ENCODE peak calls at places on chromosome 7, in six cellular contexts. Y, A, S, Z, P and N are unnamed samples.

GRCh38 chr7:99224263-99224947 is 16.5 kb upstream of the KPNA7 start:
- DNase-seq in A (peak), Y (peak), P (no peak), Z (no peak), S (no peak), N (no peak)

GRCh38 chr7:93142127-93142526 is 6.1 kb downstream of the SAMD9L start:
- DNase-seq in P (no peak), Z (no peak), Y (no peak), A (no peak), S (no peak), N (no peak)

GRCh38 chr7:149621776-149622175 is 124.2 kb upstream of the ZNF746 start:
- DNase-seq in P (no peak), Y (peak), Z (no peak), S (no peak), A (no peak), N (peak)

GRCh38 chr7:113320419-113320818 is 202.1 kb upstream of the SMIM30 start:
- DNase-seq in Z (no peak), P (no peak), A (no peak), S (no peak), Y (no peak), N (no peak)

GRCh38 chr7:30596043-30596641 is 1.5 kb downstream of the GARS1 start:
- DNase-seq in Z (no peak), P (no peak), Y (peak), S (no peak), A (no peak), N (peak)

GRCh38 chr7:518630-519428 is 817 bp downstream of the PDGFA start:
- DNase-seq in S (peak), Y (peak), Z (peak), P (peak), A (no peak), N (peak)

GRCh38 chr7:57868771-57869483 is 418.9 kb downstream of the ZNF716 start:
- DNase-seq in S (no peak), Y (no peak), Z (no peak), A (no peak), P (no peak), N (no peak)

GRCh38 chr7:98034044-98035035 is 44.3 kb upstream of the OCM2 start:
- DNase-seq in A (no peak), S (peak), Y (no peak), Z (no peak), P (peak), N (no peak)

GRCh38 chr7:9031386-9031785 is 598.0 kb downstream of the NXPH1 start:
- DNase-seq in Z (no peak), S (no peak), Y (no peak), A (no peak), P (no peak), N (no peak)

GRCh38 chr7:74272305-74273038 is 16.7 kb upstream of the CLIP2 start:
- DNase-seq in S (no peak), P (no peak), A (no peak), Z (no peak), Y (peak), N (no peak)

GRCh38 chr7:87151701-87152111 is 547 bp upstream of the DMTF1 start:
- DNase-seq in S (no peak), Y (no peak), Z (no peak), P (no peak), A (no peak), N (no peak)

GRCh38 chr7:141074162-141074989 is 512 bp downstream of the TMEM178B start:
- DNase-seq in P (peak), Y (peak), Z (peak), A (no peak), S (peak), N (no peak)

GRCh38 chr7:105887569-105888199 is 11.3 kb upstream of the ATXN7L1 start:
- DNase-seq in Z (no peak), P (no peak), A (no peak), Y (no peak), S (no peak), N (no peak)

GRCh38 chr7:98285132-98286092 is 3.9 kb downstream of the BRI3 start:
- DNase-seq in Z (no peak), A (no peak), P (no peak), S (no peak), Y (no peak), N (no peak)

GRCh38 chr7:145293120-145293792 is 457.4 kb upstream of the TPK1 start:
- DNase-seq in A (no peak), S (no peak), P (no peak), Z (no peak), Y (no peak), N (no peak)

GRCh38 chr7:29400435-29400834 is 163.2 kb upstream of the PRR15 start:
- DNase-seq in P (no peak), Z (no peak), A (no peak), S (no peak), Y (peak), N (no peak)

GRCh38 chr7:66558660-66559465 is 69.8 kb upstream of the KCTD7 start:
- DNase-seq in P (no peak), A (no peak), Y (no peak), Z (no peak), S (peak), N (no peak)

GRCh38 chr7:25823571-25823970 is 328.4 kb upstream of the NFE2L3 start:
- DNase-seq in S (no peak), Y (no peak), A (no peak), P (no peak), Z (no peak), N (no peak)

GRCh38 chr7:157482517-157483120 is 145.8 kb downstream of the DNAJB6 start:
- DNase-seq in Z (no peak), S (no peak), A (no peak), Y (peak), P (no peak), N (no peak)

GRCh38 chr7:81190997-81191747 is 272.3 kb upstream of the SEMA3C start:
- DNase-seq in Z (no peak), A (no peak), S (no peak), P (no peak), Y (no peak), N (no peak)

GRCh38 chr7:3739983-3740382 is 438.9 kb downstream of the SDK1 start:
- DNase-seq in A (no peak), Y (no peak), P (no peak), S (no peak), Z (no peak), N (no peak)

GRCh38 chr7:100649826-100650565 is 6.3 kb downstream of the ACTL6B start:
- DNase-seq in P (no peak), S (no peak), A (no peak), Z (no peak), Y (no peak), N (no peak)

GRCh38 chr7:10121641-10122040 is 852.0 kb upstream of the PHF14 start:
- DNase-seq in P (no peak), S (no peak), Z (no peak), A (no peak), Y (no peak), N (no peak)

GRCh38 chr7:127976056-127976455 is 55.2 kb downstream of the LRRC4 start:
- DNase-seq in S (no peak), Y (no peak), P (no peak), A (no peak), Z (no peak), N (no peak)

GRCh38 chr7:79673421-79673820 is 220.0 kb upstream of the MAGI2 start:
- DNase-seq in A (no peak), Z (no peak), Y (no peak), S (no peak), P (no peak), N (no peak)

GRCh38 chr7:159031135-159031701 is 113.4 kb downstream of the VIPR2 start:
- DNase-seq in P (no peak), Y (no peak), Z (no peak), S (no peak), A (no peak), N (no peak)

GRCh38 chr7:107564553-107565298 is 955 bp downstream of the DUS4L start:
- DNase-seq in Z (no peak), S (no peak), A (no peak), P (no peak), Y (no peak), N (no peak)

GRCh38 chr7:2204446-2204845 is 28.3 kb downstream of the MAD1L1 start:
- DNase-seq in Z (no peak), S (no peak), Y (no peak), P (no peak), A (no peak), N (no peak)

GRCh38 chr7:97770845-97771244 is 39.0 kb downstream of the TAC1 start:
- DNase-seq in Y (no peak), Z (no peak), S (no peak), A (no peak), P (no peak), N (no peak)

GRCh38 chr7:82319674-82320118 is 123.9 kb downstream of the CACNA2D1 start:
- DNase-seq in S (peak), Z (no peak), P (peak), A (no peak), Y (no peak), N (no peak)

GRCh38 chr7:81692146-81692905 is 77.5 kb downstream of the HGF start:
- DNase-seq in Y (no peak), A (no peak), S (no peak), Z (no peak), P (no peak), N (no peak)

GRCh38 chr7:2314209-2314955 is at the start of gene SNX8:
- DNase-seq in S (peak), P (peak), Y (peak), A (peak), Z (peak), N (peak)